ENCODE peak calls at places on chromosomes 6 and 20, in nine cellular contexts. One of them, this sample, is unnamed.

GRCh38 chr6:3578981-3579380 is 122.1 kb upstream of the SLC22A23 start:
- DNase-seq in bronchial epithelial cell: peak; percentile 52
- DNase-seq in cardiac fibroblast: no peak
- DNase-seq in tibial nerve: no peak
- DNase-seq in neural crest cell: no peak
- DNase-seq in astrocyte of the spinal cord: no peak
- DNase-seq in GM13977: no peak
- DNase-seq in cardiac muscle cell: no peak
- DNase-seq in endothelial cell: no peak
- DNase-seq in this sample: no peak

GRCh38 chr20:667351-668034 is 8.1 kb downstream of the SCRT2 start:
- DNase-seq in GM13977: peak; percentile 80
- DNase-seq in astrocyte of the spinal cord: peak; percentile 16
- DNase-seq in bronchial epithelial cell: peak; percentile 40
- DNase-seq in tibial nerve: peak; percentile 35
- DNase-seq in cardiac muscle cell: peak; percentile 46
- DNase-seq in neural crest cell: peak; percentile 59
- DNase-seq in endothelial cell: peak; percentile 78
- DNase-seq in cardiac fibroblast: peak; percentile 45
- DNase-seq in this sample: peak; percentile 60

GRCh38 chr20:43988867-43989266 is 74.2 kb downstream of the TOX2 start:
- DNase-seq in endothelial cell: no peak
- DNase-seq in astrocyte of the spinal cord: peak; percentile 29
- DNase-seq in cardiac muscle cell: no peak
- DNase-seq in cardiac fibroblast: no peak
- DNase-seq in tibial nerve: no peak
- DNase-seq in neural crest cell: no peak
- DNase-seq in GM13977: no peak
- DNase-seq in bronchial epithelial cell: no peak
- DNase-seq in this sample: no peak

GRCh38 chr6:43740961-43741764 is 28.8 kb upstream of the VEGFA start:
- DNase-seq in cardiac muscle cell: no peak
- DNase-seq in astrocyte of the spinal cord: no peak
- DNase-seq in GM13977: no peak
- DNase-seq in cardiac fibroblast: peak; percentile 26
- DNase-seq in bronchial epithelial cell: no peak
- DNase-seq in neural crest cell: no peak
- DNase-seq in endothelial cell: no peak
- DNase-seq in tibial nerve: no peak
- DNase-seq in this sample: no peak

GRCh38 chr20:56285496-56285895 is 37.0 kb downstream of the MC3R start:
- DNase-seq in cardiac muscle cell: no peak
- DNase-seq in bronchial epithelial cell: peak; percentile 63
- DNase-seq in endothelial cell: no peak
- DNase-seq in GM13977: no peak
- DNase-seq in cardiac fibroblast: no peak
- DNase-seq in neural crest cell: no peak
- DNase-seq in tibial nerve: no peak
- DNase-seq in astrocyte of the spinal cord: no peak
- DNase-seq in this sample: no peak

GRCh38 chr6:157981132-157981394 is 600 bp upstream of the SYNJ2 start:
- DNase-seq in tibial nerve: no peak
- DNase-seq in GM13977: no peak
- DNase-seq in bronchial epithelial cell: no peak
- DNase-seq in cardiac fibroblast: no peak
- DNase-seq in cardiac muscle cell: no peak
- DNase-seq in astrocyte of the spinal cord: no peak
- DNase-seq in neural crest cell: no peak
- DNase-seq in endothelial cell: no peak
- DNase-seq in this sample: no peak

GRCh38 chr6:140078552-140079126 is 704.2 kb upstream of the CITED2 start:
- DNase-seq in endothelial cell: no peak
- DNase-seq in bronchial epithelial cell: no peak
- DNase-seq in neural crest cell: no peak
- DNase-seq in cardiac muscle cell: peak; percentile 96
- DNase-seq in astrocyte of the spinal cord: peak; percentile 95
- DNase-seq in cardiac fibroblast: peak; percentile 96
- DNase-seq in GM13977: no peak
- DNase-seq in tibial nerve: no peak
- DNase-seq in this sample: no peak

GRCh38 chr6:56521988-56522387 is 120.7 kb downstream of the DST start:
- DNase-seq in neural crest cell: no peak
- DNase-seq in GM13977: no peak
- DNase-seq in bronchial epithelial cell: no peak
- DNase-seq in cardiac muscle cell: no peak
- DNase-seq in astrocyte of the spinal cord: no peak
- DNase-seq in endothelial cell: no peak
- DNase-seq in tibial nerve: no peak
- DNase-seq in cardiac fibroblast: no peak
- DNase-seq in this sample: no peak

GRCh38 chr6:37588745-37589139 is 89.0 kb upstream of the CCDC167 start:
- DNase-seq in astrocyte of the spinal cord: no peak
- DNase-seq in neural crest cell: no peak
- DNase-seq in bronchial epithelial cell: no peak
- DNase-seq in GM13977: no peak
- DNase-seq in tibial nerve: no peak
- DNase-seq in endothelial cell: no peak
- DNase-seq in cardiac muscle cell: no peak
- DNase-seq in cardiac fibroblast: no peak
- DNase-seq in this sample: no peak

GRCh38 chr6:96394727-96395126 is 126.9 kb upstream of the UFL1 start:
- DNase-seq in neural crest cell: no peak
- DNase-seq in cardiac fibroblast: no peak
- DNase-seq in endothelial cell: peak; percentile 5
- DNase-seq in GM13977: no peak
- DNase-seq in cardiac muscle cell: no peak
- DNase-seq in astrocyte of the spinal cord: no peak
- DNase-seq in tibial nerve: no peak
- DNase-seq in bronchial epithelial cell: peak; percentile 28
- DNase-seq in this sample: no peak

GRCh38 chr6:102759415-102759814 is 1365.9 kb downstream of the GRIK2 start:
- DNase-seq in endothelial cell: no peak
- DNase-seq in tibial nerve: no peak
- DNase-seq in GM13977: no peak
- DNase-seq in neural crest cell: no peak
- DNase-seq in cardiac muscle cell: no peak
- DNase-seq in cardiac fibroblast: no peak
- DNase-seq in bronchial epithelial cell: no peak
- DNase-seq in astrocyte of the spinal cord: no peak
- DNase-seq in this sample: no peak

GRCh38 chr6:2114100-2114499 is 131.3 kb downstream of the GMDS start:
- DNase-seq in bronchial epithelial cell: no peak
- DNase-seq in neural crest cell: no peak
- DNase-seq in cardiac muscle cell: no peak
- DNase-seq in tibial nerve: no peak
- DNase-seq in astrocyte of the spinal cord: no peak
- DNase-seq in endothelial cell: no peak
- DNase-seq in GM13977: no peak
- DNase-seq in cardiac fibroblast: no peak
- DNase-seq in this sample: no peak

GRCh38 chr6:85537055-85537494 is 56.6 kb downstream of the SNX14 start:
- DNase-seq in neural crest cell: no peak
- DNase-seq in tibial nerve: no peak
- DNase-seq in bronchial epithelial cell: peak; percentile 27
- DNase-seq in cardiac fibroblast: peak; percentile 27
- DNase-seq in cardiac muscle cell: peak; percentile 14
- DNase-seq in GM13977: peak; percentile 9
- DNase-seq in endothelial cell: no peak
- DNase-seq in astrocyte of the spinal cord: peak; percentile 39
- DNase-seq in this sample: no peak

GRCh38 chr20:10716855-10717254 is 43.1 kb upstream of the JAG1 start:
- DNase-seq in bronchial epithelial cell: peak; percentile 22
- DNase-seq in GM13977: no peak
- DNase-seq in cardiac muscle cell: no peak
- DNase-seq in cardiac fibroblast: peak; percentile 29
- DNase-seq in tibial nerve: no peak
- DNase-seq in neural crest cell: no peak
- DNase-seq in astrocyte of the spinal cord: peak; percentile 45
- DNase-seq in endothelial cell: no peak
- DNase-seq in this sample: no peak

GRCh38 chr6:154791561-154792317 is 58.5 kb downstream of the SCAF8 start:
- DNase-seq in GM13977: no peak
- DNase-seq in tibial nerve: no peak
- DNase-seq in bronchial epithelial cell: peak; percentile 64
- DNase-seq in endothelial cell: no peak
- DNase-seq in cardiac muscle cell: peak; percentile 31
- DNase-seq in astrocyte of the spinal cord: no peak
- DNase-seq in neural crest cell: no peak
- DNase-seq in cardiac fibroblast: peak; percentile 13
- DNase-seq in this sample: no peak

GRCh38 chr6:132003516-132004178 is 52.5 kb upstream of the CCN2 start:
- DNase-seq in endothelial cell: no peak
- DNase-seq in bronchial epithelial cell: peak; percentile 80
- DNase-seq in cardiac fibroblast: no peak
- DNase-seq in cardiac muscle cell: no peak
- DNase-seq in tibial nerve: no peak
- DNase-seq in astrocyte of the spinal cord: no peak
- DNase-seq in neural crest cell: no peak
- DNase-seq in GM13977: no peak
- DNase-seq in this sample: no peak

DNA sequence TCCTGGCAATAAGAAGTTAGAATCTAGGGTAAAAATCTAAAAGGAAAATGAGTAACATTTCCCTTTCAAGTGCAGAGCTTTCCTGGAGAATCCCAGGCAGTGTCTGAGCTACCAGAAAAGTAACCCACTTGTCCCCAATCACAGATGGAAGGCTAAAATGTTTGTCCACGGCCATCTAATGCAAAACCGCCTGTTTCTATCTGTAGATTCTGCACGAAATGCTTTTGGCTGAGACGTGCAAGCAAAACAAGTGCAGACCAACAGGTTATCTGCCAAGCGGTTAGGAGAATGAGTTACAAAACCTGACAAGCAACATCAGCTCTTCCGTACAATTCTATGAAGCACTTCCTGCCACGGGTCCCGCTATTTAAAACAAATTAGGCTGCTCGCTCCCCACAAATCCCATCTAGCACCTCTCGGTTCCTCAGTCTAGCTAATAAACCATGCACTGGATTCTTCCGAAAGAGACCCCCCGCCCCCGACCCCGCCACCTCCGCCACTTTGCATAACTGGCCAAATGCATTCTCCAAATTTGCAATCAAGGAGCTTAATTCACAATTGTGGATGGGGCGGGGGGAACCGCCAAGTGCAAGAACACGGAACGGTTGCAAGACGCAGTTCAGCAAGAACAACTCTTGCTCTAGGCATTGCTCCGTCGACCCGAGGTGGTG is 1.4 kb downstream of the ELOVL5 start:
- DNase-seq in endothelial cell: no peak
- DNase-seq in bronchial epithelial cell: peak; percentile 47
- DNase-seq in tibial nerve: no peak
- DNase-seq in GM13977: peak; percentile 34
- DNase-seq in astrocyte of the spinal cord: peak; percentile 45
- DNase-seq in neural crest cell: no peak
- DNase-seq in cardiac muscle cell: peak; percentile 48
- DNase-seq in cardiac fibroblast: peak; percentile 49
- DNase-seq in this sample: no peak
- TF ChIP-seq CTCF in endothelial cell: no peak
- TF ChIP-seq CTCF in bronchial epithelial cell: no peak
- TF ChIP-seq CTCF in tibial nerve: no peak
- TF ChIP-seq CTCF in GM13977: no peak
- TF ChIP-seq CTCF in astrocyte of the spinal cord: no peak
- TF ChIP-seq CTCF in neural crest cell: no peak
- TF ChIP-seq CTCF in cardiac muscle cell: no peak
- TF ChIP-seq CTCF in cardiac fibroblast: no peak
- TF ChIP-seq CTCF in this sample: no peak

GRCh38 chr20:37282558-37282957 is 6.9 kb upstream of the MANBAL start:
- DNase-seq in bronchial epithelial cell: peak; percentile 44
- DNase-seq in neural crest cell: no peak
- DNase-seq in GM13977: no peak
- DNase-seq in cardiac fibroblast: peak; percentile 84
- DNase-seq in endothelial cell: peak; percentile 18
- DNase-seq in tibial nerve: no peak
- DNase-seq in astrocyte of the spinal cord: peak; percentile 66
- DNase-seq in cardiac muscle cell: peak; percentile 80
- DNase-seq in this sample: no peak
- TF ChIP-seq CTCF in bronchial epithelial cell: peak; percentile 51
- TF ChIP-seq CTCF in neural crest cell: no peak
- TF ChIP-seq CTCF in GM13977: no peak
- TF ChIP-seq CTCF in cardiac fibroblast: peak; percentile 63
- TF ChIP-seq CTCF in endothelial cell: no peak
- TF ChIP-seq CTCF in tibial nerve: peak; percentile 33
- TF ChIP-seq CTCF in astrocyte of the spinal cord: peak; percentile 67
- TF ChIP-seq CTCF in cardiac muscle cell: peak; percentile 69
- TF ChIP-seq CTCF in this sample: no peak

DNA sequence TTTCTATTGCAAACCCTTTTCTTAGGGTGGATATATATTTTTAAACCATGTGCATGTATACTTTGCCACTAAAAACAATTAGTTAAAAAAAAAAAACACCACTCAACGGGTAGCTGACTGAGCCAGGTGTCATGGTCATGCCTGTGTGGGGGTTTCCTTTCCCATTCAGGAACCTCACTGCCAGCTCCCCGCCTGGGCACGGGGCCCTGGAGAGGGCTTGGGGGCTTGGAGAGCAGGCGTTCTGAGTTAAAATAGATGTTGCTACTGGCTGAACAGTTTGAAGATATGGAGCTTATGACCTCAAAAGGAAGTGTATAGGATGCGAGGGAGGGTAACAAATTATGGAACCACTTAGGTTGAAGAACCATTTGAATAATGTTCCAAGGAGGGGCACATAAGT is 9.8 kb downstream of the STX16 start:
- DNase-seq in tibial nerve: no peak
- DNase-seq in cardiac muscle cell: no peak
- DNase-seq in bronchial epithelial cell: no peak
- DNase-seq in endothelial cell: no peak
- DNase-seq in astrocyte of the spinal cord: no peak
- DNase-seq in cardiac fibroblast: no peak
- DNase-seq in GM13977: no peak
- DNase-seq in neural crest cell: no peak
- DNase-seq in this sample: no peak
- TF ChIP-seq CTCF in tibial nerve: no peak
- TF ChIP-seq CTCF in cardiac muscle cell: no peak
- TF ChIP-seq CTCF in bronchial epithelial cell: no peak
- TF ChIP-seq CTCF in endothelial cell: no peak
- TF ChIP-seq CTCF in astrocyte of the spinal cord: no peak
- TF ChIP-seq CTCF in cardiac fibroblast: no peak
- TF ChIP-seq CTCF in GM13977: no peak
- TF ChIP-seq CTCF in neural crest cell: no peak
- TF ChIP-seq CTCF in this sample: no peak

DNA sequence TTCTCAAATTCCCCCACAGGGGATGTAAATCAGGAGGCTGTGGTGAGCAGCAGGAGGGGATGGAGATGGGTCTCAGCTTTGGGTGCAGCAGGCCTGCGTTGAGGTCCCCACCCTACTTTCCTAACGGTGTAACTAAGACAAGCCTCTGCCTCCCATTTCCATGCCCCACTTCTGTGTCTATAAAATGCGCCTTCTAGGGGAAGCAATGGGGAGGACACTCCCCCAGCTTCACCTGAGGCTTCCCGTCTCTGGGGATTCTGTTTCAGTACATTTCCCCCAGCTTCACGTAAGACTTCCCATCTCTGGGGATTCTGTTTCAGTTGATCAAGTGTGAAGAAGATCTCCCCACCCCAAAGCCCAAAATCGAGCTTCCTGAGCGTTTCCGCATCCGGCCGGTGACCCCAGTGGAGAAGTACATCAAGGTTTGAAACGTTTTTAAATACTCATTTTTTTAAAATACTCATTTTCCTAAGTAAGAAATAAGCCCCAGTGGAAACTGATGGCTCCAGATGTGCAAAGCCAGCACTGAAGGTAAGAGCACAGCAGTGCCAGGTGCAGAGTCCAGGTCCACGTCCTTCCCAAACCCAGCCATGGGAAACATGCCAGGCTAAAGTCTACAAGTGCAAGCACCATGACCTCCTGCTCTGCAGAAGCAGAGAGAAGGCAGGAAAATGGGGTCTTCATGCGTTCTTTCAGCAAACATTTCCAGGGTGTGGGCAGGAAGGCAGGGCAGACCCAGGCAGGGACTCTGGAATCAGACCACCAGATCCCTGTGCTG is 73.1 kb downstream of the ANKRD60 start:
- DNase-seq in GM13977: no peak
- DNase-seq in cardiac fibroblast: no peak
- DNase-seq in endothelial cell: no peak
- DNase-seq in cardiac muscle cell: no peak
- DNase-seq in astrocyte of the spinal cord: no peak
- DNase-seq in tibial nerve: no peak
- DNase-seq in neural crest cell: no peak
- DNase-seq in bronchial epithelial cell: no peak
- DNase-seq in this sample: no peak
- TF ChIP-seq CTCF in GM13977: no peak
- TF ChIP-seq CTCF in cardiac fibroblast: no peak
- TF ChIP-seq CTCF in endothelial cell: no peak
- TF ChIP-seq CTCF in cardiac muscle cell: no peak
- TF ChIP-seq CTCF in astrocyte of the spinal cord: no peak
- TF ChIP-seq CTCF in tibial nerve: no peak
- TF ChIP-seq CTCF in neural crest cell: no peak
- TF ChIP-seq CTCF in bronchial epithelial cell: no peak
- TF ChIP-seq CTCF in this sample: no peak

This sample was measured in CD14-positive monocyte.